ENCODE peak calls at places on chromosomes 13 and 19, in ten cellular contexts. K, Z, F, O, J, A, U, I, N and T are unnamed samples.

GRCh38 chr19:4556574-4557185 is 2.8 kb downstream of the SEMA6B start:
- DNase-seq in K (no peak), Z (no peak), F (peak; percentile 33), O (no peak), J (peak; percentile 12), A (no peak), U (no peak), I (no peak), N (no peak), T (no peak)

GRCh38 chr13:39401091-39401647 is 201.8 kb downstream of the LHFPL6 start:
- DNase-seq in K (peak; percentile 13), Z (peak; percentile 79), F (peak; percentile 16), O (no peak), J (no peak), A (no peak), U (no peak), I (no peak), N (no peak), T (no peak)

GRCh38 chr13:28705734-28706133 is 13.0 kb downstream of the SLC46A3 start:
- DNase-seq in K (no peak), Z (peak; percentile 31), F (no peak), O (no peak), J (no peak), A (peak; percentile 88), U (no peak), I (no peak), N (no peak), T (no peak)

GRCh38 chr19:42397315-42398166 is 7.4 kb upstream of the CNFN start:
- DNase-seq in K (no peak), Z (no peak), F (no peak), O (no peak), J (no peak), A (no peak), U (peak; percentile 63), I (no peak), N (no peak), T (no peak)

GRCh38 chr13:113816248-113816924 is 47.5 kb downstream of the GAS6 start:
- DNase-seq in K (no peak), Z (no peak), F (no peak), O (no peak), J (no peak), A (no peak), U (no peak), I (no peak), N (no peak), T (no peak)

GRCh38 chr13:20144141-20144850 is 16.6 kb downstream of the GJA3 start:
- DNase-seq in K (no peak), Z (no peak), F (no peak), O (no peak), J (no peak), A (no peak), U (no peak), I (no peak), N (no peak), T (no peak)

GRCh38 chr19:38384209-38385027 is 3.4 kb downstream of the GGN start:
- DNase-seq in K (no peak), Z (no peak), F (peak; percentile 38), O (no peak), J (no peak), A (peak; percentile 34), U (peak; percentile 73), I (no peak), N (no peak), T (no peak)

GRCh38 chr13:114015111-114015551 is 41.3 kb upstream of the C13orf46 start:
- DNase-seq in K (no peak), Z (no peak), F (no peak), O (no peak), J (no peak), A (no peak), U (no peak), I (no peak), N (no peak), T (no peak)

GRCh38 chr19:56372281-56372680 is 21.1 kb downstream of the ZNF582 start:
- DNase-seq in K (no peak), Z (no peak), F (peak; percentile 31), O (no peak), J (no peak), A (no peak), U (no peak), I (no peak), N (no peak), T (no peak)

GRCh38 chr19:58409010-58409790 is 751 bp downstream of the ZNF584 start:
- DNase-seq in K (no peak), Z (no peak), F (peak; percentile 38), O (no peak), J (no peak), A (no peak), U (no peak), I (no peak), N (no peak), T (no peak)

GRCh38 chr19:41627966-41628675 is 1.2 kb upstream of the CEACAM4 start:
- DNase-seq in K (no peak), Z (no peak), F (no peak), O (no peak), J (no peak), A (no peak), U (no peak), I (no peak), N (no peak), T (no peak)

GRCh38 chr13:107121793-107122192 is 553.9 kb upstream of the ARGLU1 start:
- DNase-seq in K (no peak), Z (no peak), F (no peak), O (no peak), J (no peak), A (no peak), U (no peak), I (no peak), N (no peak), T (no peak)

GRCh38 chr19:12580180-12580694 is 29.0 kb upstream of the ZNF564 start:
- DNase-seq in K (no peak), Z (no peak), F (peak; percentile 48), O (peak; percentile 14), J (no peak), A (peak; percentile 88), U (no peak), I (peak; percentile 61), N (no peak), T (no peak)

GRCh38 chr13:30159446-30159839 is 147.9 kb downstream of the KATNAL1 start:
- DNase-seq in K (no peak), Z (no peak), F (peak; percentile 50), O (peak; percentile 62), J (no peak), A (peak; percentile 94), U (no peak), I (peak; percentile 57), N (no peak), T (no peak)